ENCODE peak calls at places on chromosome 2, in seven cellular contexts. M, S, K, D, H, P and B are unnamed samples.

GRCh38 chr2:84919885-84920580 is 14.6 kb downstream of the TMSB10 start:
- DNase-seq in D (no peak), H (peak), K (no peak), P (peak), M (no peak), S (no peak), B (no peak)

GRCh38 chr2:63861220-63861822 is 19.6 kb downstream of the UGP2 start:
- DNase-seq in K (no peak), M (peak), H (peak), P (peak), S (no peak), D (no peak), B (no peak)

GRCh38 chr2:128732976-128733431 is 414.3 kb upstream of the HS6ST1 start:
- DNase-seq in D (no peak), M (no peak), P (no peak), K (no peak), S (no peak), H (no peak), B (no peak)

GRCh38 chr2:52402128-52402527 is 1365.5 kb upstream of the CHAC2 start:
- DNase-seq in D (no peak), S (no peak), K (no peak), M (no peak), H (no peak), P (no peak), B (no peak)

GRCh38 chr2:4588606-4589005 is 885.2 kb downstream of the DCDC2C start:
- DNase-seq in P (no peak), K (no peak), H (no peak), D (no peak), M (no peak), S (no peak), B (no peak)

GRCh38 chr2:235165631-235166030 is 213.8 kb downstream of the SH3BP4 start:
- DNase-seq in P (no peak), K (no peak), H (no peak), M (no peak), S (no peak), D (no peak), B (no peak)

GRCh38 chr2:133821107-133821760 is 253.0 kb upstream of the NCKAP5 start:
- DNase-seq in P (no peak), D (no peak), K (no peak), H (no peak), S (no peak), M (no peak), B (no peak)

GRCh38 chr2:232211743-232212686 is 166.5 kb upstream of the ALPP start:
- DNase-seq in P (no peak), D (no peak), M (no peak), K (no peak), S (no peak), H (no peak), B (no peak)

GRCh38 chr2:204670124-204670523 is 124.8 kb downstream of the PARD3B start:
- DNase-seq in M (no peak), H (peak), P (no peak), S (no peak), K (no peak), D (no peak), B (no peak)

GRCh38 chr2:39523308-39524044 is 86.4 kb upstream of the MAP4K3 start:
- DNase-seq in M (no peak), D (no peak), S (no peak), K (no peak), P (peak), H (peak), B (no peak)

GRCh38 chr2:75561566-75562512 is 1.1 kb upstream of the EVA1A start:
- DNase-seq in M (no peak), K (no peak), D (no peak), H (no peak), S (no peak), P (no peak), B (no peak)

GRCh38 chr2:203035879-203036470 is 21.3 kb downstream of the NBEAL1 start:
- DNase-seq in M (no peak), P (no peak), H (no peak), K (no peak), S (no peak), D (no peak), B (no peak)

GRCh38 chr2:27075219-27075871 is 3.1 kb upstream of the EMILIN1 start:
- DNase-seq in D (peak), M (peak), K (peak), P (peak), H (no peak), S (no peak), B (no peak)

GRCh38 chr2:24435391-24436316 is 55.4 kb upstream of the NCOA1 start:
- DNase-seq in H (no peak), P (no peak), D (no peak), S (no peak), M (peak), K (no peak), B (no peak)

GRCh38 chr2:24972315-24972958 is 682 bp upstream of the DNAJC27 start:
- DNase-seq in D (peak), K (no peak), M (peak), S (no peak), H (peak), P (peak), B (peak)

GRCh38 chr2:151051584-151052220 is 210.0 kb downstream of the RBM43 start:
- DNase-seq in D (no peak), K (peak), M (peak), S (no peak), P (peak), H (peak), B (peak)

GRCh38 chr2:156157670-156158069 is 174.9 kb downstream of the NR4A2 start:
- DNase-seq in S (no peak), D (no peak), P (no peak), K (no peak), M (no peak), H (no peak), B (no peak)

GRCh38 chr2:105645971-105646370 is 98.7 kb upstream of the NCK2 start:
- DNase-seq in M (no peak), P (no peak), K (no peak), S (no peak), H (no peak), D (no peak), B (no peak)

GRCh38 chr2:72090271-72090720 is 57.4 kb downstream of the CYP26B1 start:
- DNase-seq in S (no peak), D (no peak), K (no peak), H (no peak), M (no peak), P (peak), B (no peak)

GRCh38 chr2:48530033-48530804 is at the start of gene STON1:
- DNase-seq in D (no peak), P (peak), S (no peak), H (no peak), M (peak), K (peak), B (peak)

GRCh38 chr2:64632855-64633819 is 20.6 kb downstream of the SERTAD2 start:
- DNase-seq in H (no peak), S (no peak), K (no peak), M (no peak), P (no peak), D (no peak), B (no peak)

GRCh38 chr2:127582863-127583861 is 47.7 kb downstream of the MYO7B start:
- DNase-seq in D (no peak), P (no peak), H (no peak), M (no peak), S (no peak), K (no peak), B (no peak)

GRCh38 chr2:178152033-178152432 is 39.8 kb downstream of the RBM45 start:
- DNase-seq in M (no peak), K (no peak), H (peak), D (no peak), P (no peak), S (no peak), B (no peak)

GRCh38 chr2:224101820-224102630 is 62.9 kb upstream of the SERPINE2 start:
- DNase-seq in D (no peak), M (no peak), K (no peak), H (no peak), S (no peak), P (no peak), B (no peak)

GRCh38 chr2:150255528-150255927 is 231.9 kb downstream of the RND3 start:
- DNase-seq in M (no peak), S (no peak), K (no peak), H (no peak), D (no peak), P (no peak), B (no peak)

GRCh38 chr2:1691366-1691765 is 52.9 kb downstream of the PXDN start:
- DNase-seq in K (no peak), D (no peak), P (no peak), H (no peak), M (no peak), S (no peak), B (no peak)

GRCh38 chr2:37459095-37459981 is 114.9 kb downstream of the QPCT start:
- DNase-seq in M (peak), P (no peak), H (no peak), K (no peak), S (no peak), D (no peak), B (no peak)

GRCh38 chr2:152715854-152716428 is 1.3 kb downstream of the PRPF40A start:
- DNase-seq in S (peak), P (peak), M (peak), D (no peak), H (peak), K (no peak), B (no peak)

GRCh38 chr2:27442282-27442980 is at the start of gene KRTCAP3:
- DNase-seq in P (no peak), K (no peak), H (no peak), M (peak), S (peak), D (no peak), B (no peak)

GRCh38 chr2:108988076-108988795 is 784 bp downstream of the EDAR start:
- DNase-seq in P (no peak), S (no peak), D (no peak), K (no peak), H (no peak), M (no peak), B (no peak)

GRCh38 chr2:52369176-52369575 is 1337.2 kb upstream of the NRXN1 start:
- DNase-seq in K (no peak), P (no peak), D (no peak), H (no peak), S (no peak), M (no peak), B (no peak)

GRCh38 chr2:26193578-26194231 is 20.8 kb downstream of the GAREM2 start:
- DNase-seq in K (no peak), H (no peak), P (no peak), S (no peak), D (no peak), M (no peak), B (no peak)

GRCh38 chr2:130327703-130328527 is 14.8 kb upstream of the IMP4 start:
- DNase-seq in D (no peak), P (no peak), K (no peak), S (peak), H (peak), M (no peak), B (no peak)

GRCh38 chr2:54065411-54065810 is 50.0 kb upstream of the ACYP2 start:
- DNase-seq in H (no peak), M (no peak), P (no peak), D (no peak), K (no peak), S (no peak), B (no peak)

GRCh38 chr2:220335591-220335915 is 708.1 kb downstream of the SLC4A3 start:
- DNase-seq in K (no peak), D (no peak), P (no peak), H (no peak), M (no peak), S (no peak), B (no peak)

GRCh38 chr2:10448646-10449480 is 736 bp upstream of the ODC1 start:
- DNase-seq in K (peak), D (peak), M (no peak), S (peak), H (peak), P (peak), B (peak)

GRCh38 chr2:10497797-10498251 is 49.7 kb upstream of the ODC1 start:
- DNase-seq in H (peak), K (no peak), P (peak), S (no peak), M (peak), D (no peak), B (no peak)

GRCh38 chr2:230140667-230141066 is 71.9 kb upstream of the SLC16A14 start:
- DNase-seq in K (no peak), M (no peak), D (no peak), H (no peak), P (no peak), S (peak), B (no peak)

GRCh38 chr2:224517963-224518362 is 67.2 kb downstream of the CUL3 start:
- DNase-seq in M (no peak), S (no peak), P (no peak), K (no peak), D (no peak), H (no peak), B (no peak)

GRCh38 chr2:61658841-61659780 is 121.0 kb upstream of the XPO1 start:
- DNase-seq in P (peak), D (peak), K (peak), H (peak), S (peak), M (peak), B (peak)
- TF ChIP-seq TAF1 in P (no peak), D (no peak), K (no peak), H (no peak), S (no peak), M (no peak), B (no peak)

DNA sequence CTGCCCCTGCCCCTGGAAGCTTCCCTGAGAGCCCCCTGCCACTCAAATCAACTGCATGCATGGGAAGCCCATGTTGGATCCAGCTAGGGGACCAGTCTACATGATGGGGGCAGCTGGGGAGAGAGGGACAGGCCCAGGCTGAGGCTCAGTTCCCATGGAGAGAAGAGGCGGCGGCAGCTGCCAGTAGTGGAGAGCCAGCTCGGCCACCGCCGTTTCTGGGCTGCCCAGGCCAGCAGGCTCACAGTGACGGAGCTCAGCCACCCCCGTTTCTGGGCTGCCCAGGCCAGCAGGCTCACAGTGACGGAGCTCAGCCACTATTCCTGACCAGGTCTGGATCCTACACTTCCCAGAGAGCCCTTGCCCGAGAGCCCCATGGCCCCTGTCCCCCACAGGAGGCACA is 3.6 kb downstream of the MAB21L4 start:
- DNase-seq in S (no peak), H (no peak), P (no peak), D (no peak), M (no peak), K (no peak), B (no peak)
- TF ChIP-seq TAF1 in S (no peak), H (no peak), P (no peak), D (no peak), M (no peak), K (no peak), B (no peak)

GRCh38 chr2:174325932-174326879 is 8.5 kb upstream of the SP9 start:
- DNase-seq in M (no peak), P (peak), K (no peak), H (no peak), D (no peak), S (no peak), B (no peak)
- TF ChIP-seq TAF1 in M (no peak), P (peak), K (no peak), H (no peak), D (no peak), S (no peak), B (no peak)

DNA sequence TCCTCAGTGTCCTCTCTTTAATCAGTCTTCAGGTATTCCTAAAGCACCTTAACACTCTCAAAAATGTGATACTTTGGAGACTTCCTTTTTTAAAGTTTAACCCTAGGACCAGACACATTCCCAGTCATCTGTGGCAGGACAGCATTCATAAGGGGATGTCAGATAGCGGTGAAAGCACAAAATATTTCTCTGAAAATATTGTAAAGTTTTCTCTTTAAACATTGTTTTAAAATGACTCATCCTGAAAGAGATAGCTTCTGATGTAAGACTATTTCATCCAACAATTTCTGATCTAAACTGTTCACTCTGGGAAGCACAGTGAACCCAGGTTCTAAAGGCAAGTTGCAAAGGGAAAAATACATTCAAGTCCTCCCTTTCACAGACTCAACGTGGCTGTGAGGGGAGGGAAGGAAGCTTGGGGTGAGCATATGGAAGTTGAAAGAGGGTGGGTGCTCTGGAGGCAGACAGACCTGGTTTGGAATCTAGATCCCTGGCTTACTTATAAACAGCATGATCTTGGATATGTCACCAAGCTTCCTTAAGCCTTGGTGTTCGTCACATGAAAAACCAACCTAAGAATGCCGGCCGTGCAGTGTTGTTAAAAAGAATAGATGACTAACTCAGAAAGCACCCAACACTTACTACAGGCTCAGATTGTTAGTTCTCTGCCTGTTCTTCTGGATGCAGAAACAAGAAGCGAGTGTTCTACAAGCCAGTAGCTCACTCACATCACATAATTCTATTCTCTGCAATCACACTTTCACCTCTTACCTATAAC is 12.1 kb downstream of the GALNT14 start:
- DNase-seq in H (no peak), K (no peak), M (no peak), P (no peak), S (no peak), D (no peak), B (no peak)
- TF ChIP-seq TAF1 in H (no peak), K (no peak), M (no peak), P (no peak), S (no peak), D (no peak), B (no peak)

GRCh38 chr2:217948341-217948791 is 54.4 kb downstream of the TNS1 start:
- DNase-seq in S (no peak), M (no peak), D (no peak), H (no peak), K (no peak), P (no peak), B (no peak)

GRCh38 chr2:217949448-217949847 is 53.3 kb downstream of the TNS1 start:
- DNase-seq in K (no peak), D (no peak), S (no peak), P (no peak), M (no peak), H (no peak), B (no peak)

GRCh38 chr2:217946071-217946470 is 56.7 kb downstream of the TNS1 start:
- DNase-seq in H (no peak), S (no peak), M (no peak), P (no peak), D (no peak), K (no peak), B (no peak)

GRCh38 chr2:217948897-217949296 is 53.9 kb downstream of the TNS1 start:
- DNase-seq in H (no peak), P (no peak), K (no peak), M (no peak), D (no peak), S (no peak), B (no peak)

DNA sequence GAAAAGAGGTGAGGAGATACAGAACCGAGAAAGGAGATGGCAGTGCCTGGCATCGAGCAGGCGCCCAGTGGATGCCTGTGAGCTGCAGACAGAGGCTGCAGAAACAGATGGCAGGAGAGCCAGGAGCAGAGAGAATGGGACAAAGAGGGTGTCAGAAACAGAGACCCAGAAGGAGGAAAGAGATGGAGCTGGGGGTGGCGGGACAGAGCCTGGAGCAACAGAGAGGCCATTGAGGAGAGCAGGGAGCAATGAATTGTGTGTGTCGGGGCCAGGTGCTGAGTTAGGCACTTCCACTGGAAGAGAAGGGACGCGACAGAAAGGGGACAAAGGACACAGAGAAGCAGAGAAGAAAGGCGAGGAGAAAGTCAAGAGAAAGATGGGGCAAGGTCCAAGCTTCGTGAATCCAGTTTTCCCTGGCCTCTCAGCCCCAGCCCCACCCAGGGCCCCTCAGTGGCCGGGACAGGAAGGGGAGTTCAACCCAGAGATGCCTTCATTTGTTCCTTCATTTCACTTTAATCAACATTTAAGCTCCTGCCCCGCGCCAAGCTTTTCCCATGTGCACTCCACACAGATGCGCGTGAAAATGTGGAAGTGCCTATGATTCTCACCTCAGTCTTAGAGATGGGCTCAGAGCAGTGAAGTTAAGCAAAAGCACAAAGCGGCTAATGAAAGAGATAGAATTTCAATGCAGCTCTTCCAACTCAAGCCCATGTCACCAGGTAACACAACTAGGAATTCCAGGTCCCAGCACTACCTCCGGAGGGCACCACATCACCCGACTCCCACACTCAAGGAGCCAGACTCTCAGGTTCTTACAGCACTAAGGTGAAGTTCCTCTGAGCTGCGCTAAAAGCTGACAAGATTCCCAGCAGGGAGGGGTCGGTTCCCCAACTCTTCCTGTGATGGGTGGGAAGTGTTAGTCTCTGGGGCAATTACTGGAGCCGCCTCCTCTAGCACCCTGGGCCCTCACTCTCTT is 55.2 kb downstream of the TNS1 start:
- DNase-seq in K (no peak), H (no peak), S (peak), M (no peak), D (no peak), P (no peak), B (no peak)
- TF ChIP-seq TAF1 in K (no peak), H (no peak), S (no peak), M (no peak), D (no peak), P (no peak), B (no peak)

GRCh38 chr2:158795110-158795924 is at the start of gene DAPL1:
- DNase-seq in P (no peak), H (no peak), D (no peak), S (no peak), K (no peak), M (peak), B (no peak)

GRCh38 chr2:158796606-158797005 is 1.5 kb downstream of the DAPL1 start:
- DNase-seq in P (no peak), M (no peak), H (no peak), K (no peak), D (no peak), S (no peak), B (no peak)

GRCh38 chr2:158799181-158799580 is 4.1 kb downstream of the DAPL1 start:
- DNase-seq in H (no peak), P (no peak), K (no peak), D (no peak), M (no peak), S (no peak), B (no peak)

GRCh38 chr2:158797963-158798700 is 3.0 kb downstream of the DAPL1 start:
- DNase-seq in S (no peak), M (no peak), D (no peak), K (no peak), H (no peak), P (no peak), B (no peak)
- TF ChIP-seq TAF1 in S (no peak), M (no peak), D (no peak), K (no peak), H (no peak), P (no peak), B (no peak)